ENCODE peak calls at places on chromosomes 16 and 17, in nine cellular contexts. J is hypothalamus, A is NCI-H2171 treated with DMSO at 0.1 percent for 48 hours, V is T-helper 2 cell, U is EH, O is endodermal cell, S is body of pancreas, Y is posterior vena cava, R is mesendoderm. E is an unnamed sample.

GRCh38 chr16:9596788-9597187 is 505.3 kb downstream of the HAPSTR1 start:
- DNase-seq in J (no peak), R (peak; percentile 56), V (no peak), A (no peak), O (no peak), U (no peak), S (no peak), Y (no peak), E (no peak)

GRCh38 chr17:28738680-28739384 is 5.0 kb upstream of the TRAF4 start:
- DNase-seq in Y (no peak), S (no peak), O (no peak), R (no peak), V (peak; percentile 40), J (no peak), A (no peak), U (no peak), E (peak; percentile 3)

GRCh38 chr16:51880776-51881175 is 666.2 kb downstream of the TOX3 start:
- DNase-seq in R (no peak), O (no peak), U (peak; percentile 86), V (no peak), Y (no peak), A (no peak), S (no peak), J (no peak), E (no peak)

GRCh38 chr17:17515921-17516295 is 19.7 kb upstream of the RASD1 start:
- DNase-seq in O (no peak), Y (no peak), R (no peak), U (peak; percentile 91), V (no peak), S (peak; percentile 11), A (no peak), J (no peak), E (peak; percentile 26)

GRCh38 chr16:20903116-20903888 is 2.7 kb downstream of the LYRM1 start:
- DNase-seq in Y (no peak), A (no peak), S (no peak), V (no peak), O (no peak), U (peak; percentile 32), R (no peak), J (no peak), E (no peak)

GRCh38 chr17:44039829-44040635 is 25.3 kb upstream of the TMEM101 start:
- DNase-seq in A (no peak), J (no peak), R (no peak), V (no peak), Y (peak; percentile 19), S (no peak), U (peak; percentile 54), O (no peak), E (no peak)

GRCh38 chr17:82297280-82297803 is 20.1 kb downstream of the CD7 start:
- DNase-seq in V (peak; percentile 76), S (peak; percentile 82), R (no peak), Y (peak; percentile 97), A (no peak), U (peak; percentile 82), J (peak; percentile 82), O (no peak), E (peak; percentile 87)

GRCh38 chr17:9951803-9952202 is 46.7 kb upstream of the RCVRN start:
- DNase-seq in A (no peak), O (no peak), S (no peak), Y (peak; percentile 56), J (no peak), R (no peak), U (no peak), V (no peak), E (no peak)

GRCh38 chr17:77872199-77872598 is 86.3 kb upstream of the TNRC6C start:
- DNase-seq in R (no peak), V (no peak), A (no peak), S (no peak), Y (no peak), J (no peak), U (no peak), O (no peak), E (no peak)

GRCh38 chr16:27175888-27176287 is 27.4 kb upstream of the KDM8 start:
- DNase-seq in S (no peak), O (peak; percentile 52), A (no peak), J (no peak), R (peak; percentile 48), Y (no peak), V (no peak), U (no peak), E (no peak)

GRCh38 chr17:48996696-48997102 is 486 bp upstream of the IGF2BP1 start:
- DNase-seq in A (no peak), J (no peak), R (no peak), O (no peak), Y (no peak), U (no peak), S (no peak), V (no peak), E (no peak)

GRCh38 chr16:51523400-51523799 is 372.3 kb upstream of the SALL1 start:
- DNase-seq in O (no peak), Y (no peak), R (no peak), U (peak; percentile 49), V (no peak), A (no peak), J (no peak), S (no peak), E (no peak)

GRCh38 chr16:4323071-4323844 is 7.4 kb downstream of the GLIS2 start:
- DNase-seq in V (no peak), U (no peak), J (peak; percentile 22), R (no peak), Y (no peak), O (peak; percentile 58), A (no peak), S (peak; percentile 77), E (no peak)

GRCh38 chr17:29777663-29778062 is 152.4 kb downstream of the SSH2 start:
- DNase-seq in Y (no peak), S (no peak), V (no peak), J (no peak), A (no peak), U (no peak), O (no peak), R (no peak), E (no peak)